ENCODE peak calls at places on chromosomes 7 and 10, in six cellular contexts. Q is HTR-8/SVneo; J is choroid plexus epithelial cell; X is Ammon's horn; W is stimulated activated naive CD8-positive, alpha-beta T cell treated with anti-CD3 and anti-CD28 coated beads, Interleukin-15, Interleukin-2, amounts not matched to agents 100 U/mL and 50 U/mL, for 24 hours; L is transverse colon. F is an unnamed sample.

GRCh38 chr10:11610855-11611247 is 599 bp downstream of the USP6NL start:
- DNase-seq in L (peak), W (peak), J (peak), Q (no peak), X (peak), F (peak)

GRCh38 chr10:72322280-72323058 is 32.2 kb downstream of the DNAJB12 start:
- DNase-seq in W (peak), J (no peak), L (no peak), Q (no peak), X (no peak), F (peak)

GRCh38 chr7:149161241-149161848 is 14.1 kb downstream of the ZNF398 start:
- DNase-seq in L (no peak), W (no peak), J (no peak), X (no peak), Q (no peak), F (no peak)

GRCh38 chr7:75611557-75612178 is 119.5 kb downstream of the SPDYE5 start:
- DNase-seq in W (no peak), L (peak), Q (no peak), J (no peak), X (peak), F (no peak)

GRCh38 chr7:139623518-139623917 is 100.0 kb downstream of the CLEC2L start:
- DNase-seq in X (no peak), W (no peak), Q (no peak), L (no peak), J (peak), F (no peak)

GRCh38 chr10:120897343-120897742 is 46.2 kb downstream of the WDR11 start:
- DNase-seq in L (no peak), J (peak), Q (no peak), X (no peak), W (no peak), F (no peak)

GRCh38 chr10:132891313-132891712 is 51.1 kb downstream of the CFAP46 start:
- DNase-seq in L (no peak), W (no peak), J (no peak), Q (no peak), X (no peak), F (no peak)

GRCh38 chr10:131574363-131574706 is 262.8 kb upstream of the TCERG1L start:
- DNase-seq in W (no peak), J (no peak), X (no peak), Q (no peak), L (no peak), F (no peak)

GRCh38 chr7:35695628-35695888 is 623 bp upstream of the HERPUD2 start:
- DNase-seq in Q (no peak), W (no peak), L (no peak), J (no peak), X (no peak), F (no peak)

GRCh38 chr10:3528271-3528670 is 256.7 kb downstream of the KLF6 start:
- DNase-seq in J (no peak), X (no peak), Q (no peak), W (no peak), L (no peak), F (no peak)

GRCh38 chr7:47153076-47153475 is 428.8 kb downstream of the TNS3 start:
- DNase-seq in Q (peak), L (no peak), J (peak), W (no peak), X (no peak), F (peak)

GRCh38 chr7:105723582-105723981 is 142.3 kb upstream of the EFCAB10 start:
- DNase-seq in Q (no peak), X (peak), W (no peak), J (peak), L (no peak), F (no peak)

GRCh38 chr7:47145326-47145725 is 436.6 kb downstream of the TNS3 start:
- DNase-seq in L (no peak), X (no peak), J (no peak), W (no peak), Q (no peak), F (no peak)

GRCh38 chr7:46554688-46555422 is 633.8 kb upstream of the IGFBP3 start:
- DNase-seq in J (peak), L (no peak), W (no peak), Q (no peak), X (no peak), F (peak)

GRCh38 chr10:33277135-33277536 is 57.3 kb downstream of the NRP1 start:
- DNase-seq in L (no peak), W (no peak), Q (peak), J (peak), X (peak), F (no peak)

GRCh38 chr7:44193011-44193802 is 4.0 kb upstream of the GCK start:
- DNase-seq in Q (no peak), L (no peak), W (no peak), X (no peak), J (no peak), F (no peak)

GRCh38 chr10:819326-819725 is 112.2 kb downstream of the LARP4B start:
- DNase-seq in J (peak), Q (no peak), W (no peak), L (no peak), X (no peak), F (peak)

GRCh38 chr10:24988831-24989769 is 26.9 kb downstream of the ENKUR start:
- DNase-seq in J (no peak), Q (no peak), L (no peak), W (no peak), X (peak), F (no peak)

GRCh38 chr10:27373566-27374160 is 130.4 kb upstream of the RAB18 start:
- DNase-seq in Q (no peak), L (no peak), J (no peak), X (no peak), W (no peak), F (no peak)

GRCh38 chr10:69461327-69462025 is 10.2 kb downstream of the TSPAN15 start:
- DNase-seq in J (no peak), W (no peak), Q (no peak), X (no peak), L (no peak), F (no peak)

GRCh38 chr10:87952612-87953011 is 89.2 kb downstream of the PTEN start:
- DNase-seq in Q (no peak), W (no peak), L (no peak), X (no peak), J (no peak), F (no peak)